ENCODE peak calls at places on chromosomes 5 and 9, in eight cellular contexts. E is NCI-H146, A is AG04450, J is NCI-H1930, Z is OCI-M1, M is ovary, L is sciatic nerve, G is H7. O is an unnamed sample.

GRCh38 chr9:87393706-87394255 is 103.9 kb upstream of the DAPK1 start:
- DNase-seq in G (peak), Z (no peak), A (no peak), E (no peak), M (no peak), J (no peak), L (no peak), O (no peak)

GRCh38 chr5:61625682-61626620 is 293.9 kb downstream of the ZSWIM6 start:
- DNase-seq in Z (peak), E (no peak), A (no peak), J (peak), G (peak), L (peak), M (peak), O (peak)

GRCh38 chr9:219670-220365 is 5.2 kb downstream of the DOCK8 start:
- DNase-seq in J (no peak), L (no peak), E (no peak), A (no peak), Z (peak), M (no peak), G (no peak), O (no peak)

GRCh38 chr5:172958268-172959046 is 767 bp upstream of the RPL26L1 start:
- DNase-seq in E (peak), M (peak), Z (peak), J (peak), A (no peak), G (peak), L (peak), O (peak)

GRCh38 chr5:147904110-147904509 is 2.2 kb downstream of the C5orf46 start:
- DNase-seq in Z (no peak), A (no peak), M (no peak), J (no peak), L (no peak), E (no peak), G (no peak), O (no peak)

GRCh38 chr5:179805529-179806249 is 977 bp downstream of the MGAT4B start:
- DNase-seq in M (no peak), Z (peak), E (peak), J (no peak), L (peak), A (no peak), G (peak), O (peak)

GRCh38 chr9:93827545-93828330 is 127.4 kb downstream of the BARX1 start:
- DNase-seq in G (peak), M (no peak), A (peak), J (no peak), Z (peak), E (peak), L (peak), O (peak)

GRCh38 chr5:139514486-139514856 is 31.9 kb upstream of the STING1 start:
- DNase-seq in E (no peak), L (no peak), Z (no peak), J (no peak), A (no peak), G (no peak), M (no peak), O (no peak)

GRCh38 chr5:21791304-21791703 is 1061.8 kb downstream of the CDH12 start:
- DNase-seq in G (no peak), J (no peak), A (no peak), E (no peak), M (no peak), Z (no peak), L (no peak), O (no peak)

GRCh38 chr5:120767171-120767820 is 303.2 kb downstream of the PRR16 start:
- DNase-seq in J (no peak), L (no peak), G (no peak), E (no peak), M (no peak), Z (peak), A (peak), O (peak)

GRCh38 chr5:159091596-159091995 is 8.1 kb downstream of the EBF1 start:
- DNase-seq in A (no peak), J (no peak), G (no peak), E (no peak), Z (no peak), M (no peak), L (no peak), O (no peak)

GRCh38 chr9:97808972-97809371 is 44.1 kb upstream of the FOXE1 start:
- DNase-seq in M (no peak), A (no peak), E (peak), G (no peak), Z (no peak), L (no peak), J (no peak), O (no peak)

GRCh38 chr5:177364159-177364962 is 6.6 kb downstream of the RGS14 start:
- DNase-seq in L (no peak), A (no peak), J (no peak), E (no peak), G (peak), Z (no peak), M (no peak), O (no peak)

GRCh38 chr9:131731237-131731995 is 8.5 kb downstream of the RAPGEF1 start:
- DNase-seq in L (no peak), G (no peak), M (no peak), J (no peak), Z (no peak), A (no peak), E (peak), O (peak)

GRCh38 chr9:114588150-114588663 is 638 bp downstream of the ATP6V1G1 start:
- DNase-seq in Z (peak), M (no peak), L (no peak), A (no peak), E (no peak), J (no peak), G (no peak), O (peak)

GRCh38 chr9:79263666-79264460 is 307.9 kb upstream of the TLE4 start:
- DNase-seq in Z (no peak), L (no peak), J (peak), E (peak), A (no peak), M (no peak), G (no peak), O (peak)

GRCh38 chr5:145637396-145637795 is 197.7 kb downstream of the PRELID2 start:
- DNase-seq in J (no peak), L (no peak), G (no peak), Z (no peak), E (no peak), A (no peak), M (no peak), O (no peak)

GRCh38 chr9:128636556-128637530 is 19.8 kb downstream of the DYNC2I2 start:
- DNase-seq in E (no peak), J (no peak), L (no peak), A (no peak), G (peak), Z (no peak), M (no peak), O (no peak)

GRCh38 chr9:116541402-116541801 is 145.7 kb upstream of the TRIM32 start:
- DNase-seq in E (no peak), A (no peak), G (no peak), L (no peak), J (no peak), M (no peak), Z (peak), O (no peak)

GRCh38 chr5:150214289-150214688 is 24.4 kb downstream of the SLC6A7 start:
- DNase-seq in G (peak), M (no peak), A (no peak), L (no peak), J (no peak), Z (no peak), E (no peak), O (peak)

GRCh38 chr5:143208365-143208641 is 195.2 kb downstream of the NR3C1 start:
- DNase-seq in L (no peak), G (no peak), M (no peak), E (no peak), Z (peak), J (no peak), A (no peak), O (no peak)

GRCh38 chr5:122507045-122507444 is 195.0 kb downstream of the SNCAIP start:
- DNase-seq in Z (no peak), G (no peak), L (no peak), E (no peak), M (no peak), A (no peak), J (no peak), O (no peak)

GRCh38 chr9:119195521-119195920 is 173.7 kb downstream of the BRINP1 start:
- DNase-seq in G (peak), J (no peak), M (no peak), Z (no peak), L (no peak), E (no peak), A (no peak), O (no peak)

GRCh38 chr5:153791339-153791738 is 247.4 kb downstream of the FAM114A2 start:
- DNase-seq in L (no peak), E (no peak), M (no peak), G (no peak), J (no peak), Z (no peak), A (no peak), O (no peak)

GRCh38 chr5:1757511-1757910 is 42.1 kb downstream of the MRPL36 start:
- DNase-seq in A (no peak), M (peak), Z (no peak), E (no peak), L (peak), G (peak), J (no peak), O (no peak)

GRCh38 chr5:173826179-173826920 is 61.8 kb upstream of the CPEB4 start:
- DNase-seq in G (no peak), M (no peak), A (no peak), Z (no peak), J (no peak), L (no peak), E (no peak), O (no peak)

GRCh38 chr5:92519717-92520632 is 1061.0 kb downstream of the NR2F1-AS1 start:
- DNase-seq in A (no peak), G (no peak), L (no peak), E (peak), J (peak), M (no peak), Z (no peak), O (no peak)

GRCh38 chr5:40736103-40736875 is 19.5 kb downstream of the TTC33 start:
- DNase-seq in E (peak), M (no peak), J (peak), G (peak), A (no peak), Z (peak), L (no peak), O (peak)

GRCh38 chr5:30831605-30832004 is 361.9 kb upstream of the CDH6 start:
- DNase-seq in A (no peak), J (no peak), M (no peak), Z (no peak), E (no peak), G (no peak), L (no peak), O (no peak)

GRCh38 chr9:88076286-88077070 is 61.8 kb downstream of the SPATA31C2 start:
- DNase-seq in M (peak), J (peak), A (peak), E (peak), Z (no peak), L (peak), G (peak), O (peak)

GRCh38 chr9:93944011-93944410 is 11.1 kb downstream of the BARX1 start:
- DNase-seq in A (no peak), M (no peak), G (no peak), Z (no peak), E (no peak), J (no peak), L (no peak), O (no peak)

O was measured in mesenchymal stem cell.